ENCODE peak calls at places on chromosomes 7 and 10, in seven cellular contexts. B is HEK293T, J is GM12878, Q is HepG2, C is K562, Y is H1, U is HCT116. L is an unnamed sample.
A peak's percentile ranks its signal among the peaks of the same experiment; 100 is the strongest.

GRCh38 chr10:12807096-12807755 is 194.3 kb downstream of the CCDC3 start:
- DNase-seq in B (no peak), J (no peak), Q (no peak), C (no peak), Y (no peak), U (no peak), L (no peak)

GRCh38 chr7:12803542-12803941 is 116.1 kb downstream of the ARL4A start:
- DNase-seq in B (no peak), J (no peak), Q (no peak), C (no peak), Y (no peak), U (no peak), L (no peak)

GRCh38 chr7:21547511-21547910 is 4.7 kb downstream of the DNAH11 start:
- DNase-seq in B (no peak), J (no peak), Q (no peak), C (no peak), Y (no peak), U (no peak), L (no peak)

GRCh38 chr7:4162845-4163564 is 519.1 kb upstream of the FOXK1 start:
- DNase-seq in B (no peak), J (no peak), Q (no peak), C (no peak), Y (no peak), U (no peak), L (no peak)

GRCh38 chr7:152313879-152314604 is 121.8 kb downstream of the KMT2C start:
- DNase-seq in B (peak; percentile 65), J (no peak), Q (no peak), C (peak; percentile 51), Y (no peak), U (peak; percentile 79), L (no peak)

GRCh38 chr7:29309041-29309860 is 114.7 kb downstream of the CHN2 start:
- DNase-seq in B (no peak), J (no peak), Q (peak; percentile 28), C (no peak), Y (no peak), U (no peak), L (no peak)

GRCh38 chr10:81876253-81876731 is 1.3 kb downstream of the NRG3 start:
- DNase-seq in B (no peak), J (no peak), Q (no peak), C (no peak), Y (peak; percentile 69), U (no peak), L (peak; percentile 72)

GRCh38 chr7:113159746-113160339 is 41.5 kb upstream of the SMIM30 start:
- DNase-seq in B (peak; percentile 60), J (no peak), Q (peak; percentile 30), C (peak; percentile 57), Y (peak; percentile 51), U (peak; percentile 39), L (peak; percentile 41)

GRCh38 chr7:127189885-127190284 is 62.9 kb downstream of the GRM8 start:
- DNase-seq in B (no peak), J (no peak), Q (no peak), C (no peak), Y (no peak), U (no peak), L (no peak)

GRCh38 chr7:123022576-123022975 is 27.1 kb upstream of the TAS2R16 start:
- DNase-seq in B (no peak), J (no peak), Q (no peak), C (no peak), Y (no peak), U (no peak), L (no peak)

GRCh38 chr7:155007947-155008346 is 5.0 kb upstream of the PAXIP1 start:
- DNase-seq in B (peak; percentile 53), J (no peak), Q (peak; percentile 56), C (peak; percentile 44), Y (no peak), U (peak; percentile 32), L (peak; percentile 39)

GRCh38 chr7:111986601-111987000 is 219.6 kb downstream of the DOCK4 start:
- DNase-seq in B (no peak), J (no peak), Q (no peak), C (no peak), Y (no peak), U (no peak), L (no peak)

GRCh38 chr7:155733582-155734444 is 78.5 kb downstream of the SHH start:
- DNase-seq in B (no peak), J (no peak), Q (no peak), C (no peak), Y (no peak), U (no peak), L (no peak)

GRCh38 chr10:117537436-117537903 is 5.1 kb upstream of the EMX2 start:
- DNase-seq in B (peak; percentile 85), J (no peak), Q (no peak), C (peak; percentile 77), Y (no peak), U (no peak), L (peak; percentile 43)

GRCh38 chr10:84264611-84265141 is 19.8 kb downstream of the RGR start:
- DNase-seq in B (peak; percentile 81), J (no peak), Q (peak; percentile 41), C (peak; percentile 81), Y (peak; percentile 87), U (peak; percentile 48), L (peak; percentile 84)

GRCh38 chr7:65832281-65832680 is 40.6 kb upstream of the VKORC1L1 start:
- DNase-seq in B (no peak), J (no peak), Q (no peak), C (no peak), Y (no peak), U (no peak), L (peak; percentile 31)

GRCh38 chr10:61841338-61841875 is 60.1 kb upstream of the ARID5B start:
- DNase-seq in B (no peak), J (no peak), Q (no peak), C (no peak), Y (no peak), U (no peak), L (no peak)

GRCh38 chr10:3749597-3750351 is 35.2 kb downstream of the KLF6 start:
- DNase-seq in B (peak; percentile 13), J (no peak), Q (peak; percentile 31), C (no peak), Y (no peak), U (no peak), L (no peak)

GRCh38 chr7:107785926-107786325 is 17.1 kb downstream of the SLC26A3 start:
- DNase-seq in B (no peak), J (no peak), Q (no peak), C (no peak), Y (no peak), U (no peak), L (no peak)
- TF ChIP-seq SP1 in B (no peak), J (no peak), Q (no peak), C (no peak), Y (no peak), U (no peak), L (no peak)

GRCh38 chr10:75472685-75473084 is 41.3 kb downstream of the LRMDA start:
- DNase-seq in B (no peak), J (no peak), Q (no peak), C (no peak), Y (no peak), U (no peak), L (no peak)
- TF ChIP-seq SP1 in B (no peak), J (no peak), Q (no peak), C (no peak), Y (no peak), U (no peak), L (no peak)

DNA sequence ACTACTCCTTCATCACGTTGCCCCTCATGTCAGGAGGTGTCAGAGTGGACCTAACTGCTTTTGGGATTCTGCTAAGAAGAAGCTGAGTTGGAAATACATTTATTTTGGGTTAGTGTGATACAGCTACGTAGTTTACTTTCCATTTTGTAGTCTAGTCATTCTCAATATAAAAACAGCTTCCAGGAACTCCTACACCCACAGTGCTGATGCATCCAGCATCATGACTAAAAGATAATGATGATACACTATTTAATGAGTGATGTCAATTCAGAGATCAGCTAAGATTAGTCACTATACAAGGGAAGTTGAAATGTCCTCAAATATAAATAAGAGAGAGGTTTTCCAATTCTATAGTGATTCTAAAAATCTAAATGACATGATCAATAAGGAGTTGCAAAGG is 264.2 kb upstream of the SLC26A5 start:
- DNase-seq in B (no peak), J (no peak), Q (no peak), C (no peak), Y (no peak), U (no peak), L (no peak)
- TF ChIP-seq SP1 in B (no peak), J (no peak), Q (no peak), C (no peak), Y (no peak), U (no peak), L (no peak)

GRCh38 chr7:148299335-148299734 is 291.2 kb upstream of the C7orf33 start:
- DNase-seq in B (no peak), J (no peak), Q (peak; percentile 30), C (no peak), Y (no peak), U (no peak), L (no peak)

GRCh38 chr7:148306759-148307158 is 283.8 kb upstream of the C7orf33 start:
- DNase-seq in B (no peak), J (peak; percentile 13), Q (no peak), C (no peak), Y (no peak), U (no peak), L (no peak)

GRCh38 chr7:148304456-148304855 is 286.1 kb upstream of the C7orf33 start:
- DNase-seq in B (no peak), J (peak; percentile 12), Q (no peak), C (no peak), Y (peak; percentile 31), U (no peak), L (no peak)

GRCh38 chr7:148299877-148300276 is 290.7 kb upstream of the C7orf33 start:
- DNase-seq in B (no peak), J (no peak), Q (no peak), C (no peak), Y (no peak), U (no peak), L (no peak)

DNA sequence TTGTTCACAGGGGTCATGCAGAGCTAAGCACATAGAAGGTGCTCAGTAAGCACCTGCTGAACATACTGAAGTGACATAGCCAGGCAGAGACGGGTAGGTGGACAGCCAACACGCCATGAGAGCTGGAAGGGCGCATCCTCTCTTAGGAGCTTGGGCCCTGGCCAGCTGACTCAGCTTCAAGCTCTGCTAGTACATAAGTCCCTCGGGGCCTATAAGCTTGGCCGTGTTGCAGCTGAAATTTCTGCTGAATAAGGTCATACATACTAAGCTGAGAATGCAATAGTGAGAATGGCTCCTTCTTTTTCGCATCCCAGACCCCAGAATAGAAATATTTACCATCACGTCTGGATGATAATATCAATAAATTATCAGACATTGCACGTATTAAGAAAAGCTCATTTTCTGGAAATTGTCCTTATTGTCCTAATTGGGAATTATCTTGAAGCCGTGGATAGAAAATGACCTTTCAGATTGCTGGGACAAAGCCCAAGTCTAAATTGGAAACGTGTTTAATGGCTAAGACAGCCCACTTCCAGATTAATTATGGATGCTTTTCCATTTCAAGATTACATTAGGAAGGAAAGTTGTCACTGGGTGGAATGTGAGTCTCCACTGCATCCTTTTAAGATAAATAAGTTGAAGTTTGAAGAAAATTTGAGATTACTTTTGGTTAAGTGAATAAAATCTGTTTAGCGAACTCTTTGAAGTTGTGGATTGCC is 287.1 kb upstream of the C7orf33 start:
- DNase-seq in B (peak; percentile 65), J (no peak), Q (no peak), C (no peak), Y (no peak), U (no peak), L (no peak)
- TF ChIP-seq SP1 in B (no peak), J (no peak), Q (no peak), C (no peak), Y (no peak), U (no peak), L (no peak)

L was measured in WTC11.